ENCODE peak calls at places on chromosomes 7 and 10, in six cellular contexts. B, A, K, F, E and X are unnamed samples.

GRCh38 chr7:131621652-131622051 is 65.2 kb upstream of the PODXL start:
- DNase-seq in E (no peak), A (no peak), B (no peak), F (no peak), K (no peak), X (no peak)

GRCh38 chr10:70786799-70787415 is 1.7 kb upstream of the TBATA start:
- DNase-seq in E (no peak), F (no peak), K (no peak), B (no peak), A (no peak), X (no peak)

GRCh38 chr10:115018185-115018931 is 74.8 kb upstream of the ATRNL1 start:
- DNase-seq in E (no peak), F (no peak), K (no peak), A (no peak), B (no peak), X (no peak)

GRCh38 chr7:38383281-38383680 is 109.8 kb upstream of the TARP start:
- DNase-seq in F (no peak), E (no peak), A (no peak), B (no peak), K (no peak), X (no peak)

GRCh38 chr7:25765110-25765509 is 386.9 kb upstream of the NFE2L3 start:
- DNase-seq in F (no peak), E (no peak), K (no peak), B (no peak), A (no peak), X (no peak)

GRCh38 chr10:3122486-3123205 is 49.9 kb downstream of the PITRM1 start:
- DNase-seq in E (no peak), B (no peak), A (no peak), K (no peak), F (no peak), X (no peak)

GRCh38 chr7:41628926-41629325 is 74.0 kb downstream of the INHBA start:
- DNase-seq in K (no peak), A (no peak), F (no peak), E (no peak), B (no peak), X (no peak)

GRCh38 chr7:27346531-27347260 is 104.1 kb downstream of the EVX1 start:
- DNase-seq in E (no peak), K (no peak), A (no peak), B (peak), F (no peak), X (peak)

GRCh38 chr10:127215882-127216281 is 19.5 kb upstream of the INSYN2A start:
- DNase-seq in B (no peak), K (no peak), A (no peak), E (no peak), F (no peak), X (no peak)

GRCh38 chr7:150970424-150970823 is 7.7 kb downstream of the KCNH2 start:
- DNase-seq in E (no peak), A (no peak), B (no peak), F (no peak), K (no peak), X (no peak)

GRCh38 chr7:5526190-5527037 is 102.8 kb upstream of the TNRC18 start:
- DNase-seq in B (peak), K (no peak), E (no peak), A (no peak), F (peak), X (no peak)
- H3K4me3 ChIP-seq in B (peak), K (peak), E (no peak), A (peak), F (peak), X (peak)

GRCh38 chr7:118250860-118251494 is 26.5 kb downstream of the ANKRD7 start:
- DNase-seq in E (no peak), F (no peak), K (no peak), A (no peak), B (no peak), X (no peak)
- TF ChIP-seq CTCF in E (no peak), F (no peak), K (no peak), A (no peak), B (no peak), X (no peak)

DNA sequence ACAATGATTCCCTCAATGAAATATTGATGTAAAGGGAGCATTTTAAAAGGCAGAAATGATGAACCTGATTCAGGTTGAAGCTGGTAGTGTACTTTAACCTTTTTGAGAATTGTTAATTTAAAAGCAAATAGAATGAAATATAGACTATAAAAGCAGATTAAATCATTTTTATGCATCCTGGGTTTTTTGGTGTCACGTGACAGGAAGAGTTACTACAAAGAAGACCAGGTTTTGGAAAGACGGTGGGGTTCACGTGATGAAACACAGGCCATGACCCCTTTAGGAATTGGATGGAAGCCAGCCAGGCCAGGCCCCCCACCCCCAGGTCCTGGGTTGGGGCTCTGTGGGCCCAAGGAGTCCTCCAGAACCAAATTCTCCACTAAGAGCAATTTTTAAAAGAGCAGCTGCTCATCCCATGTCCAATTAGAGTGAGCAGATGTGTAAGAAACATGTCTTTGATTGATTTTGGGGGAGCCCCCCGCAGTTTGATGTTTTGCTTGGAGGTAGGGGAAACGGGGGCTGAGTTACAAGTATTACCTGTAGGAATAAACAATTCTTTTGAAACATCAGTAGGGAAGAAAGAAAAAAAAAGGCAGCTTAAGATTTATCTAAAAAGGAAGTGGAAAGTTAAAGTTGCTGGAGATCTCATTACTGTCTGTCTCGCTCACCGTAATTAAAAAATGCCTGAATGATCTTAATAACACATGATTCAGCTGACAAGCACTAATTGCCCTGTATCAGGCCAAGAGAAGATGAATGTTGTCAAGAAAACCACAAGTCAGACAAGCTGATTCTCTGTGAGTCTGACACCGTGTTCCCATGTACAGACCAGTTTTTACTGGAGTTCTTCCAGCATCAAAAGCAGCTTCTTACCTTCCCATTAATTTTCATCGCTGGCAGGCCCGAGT is 63.4 kb downstream of the CUX1 start:
- DNase-seq in A (no peak), B (no peak), K (no peak), E (no peak), F (no peak), X (no peak)
- H3K4me3 ChIP-seq in A (no peak), B (no peak), K (no peak), E (no peak), F (no peak), X (no peak)

DNA sequence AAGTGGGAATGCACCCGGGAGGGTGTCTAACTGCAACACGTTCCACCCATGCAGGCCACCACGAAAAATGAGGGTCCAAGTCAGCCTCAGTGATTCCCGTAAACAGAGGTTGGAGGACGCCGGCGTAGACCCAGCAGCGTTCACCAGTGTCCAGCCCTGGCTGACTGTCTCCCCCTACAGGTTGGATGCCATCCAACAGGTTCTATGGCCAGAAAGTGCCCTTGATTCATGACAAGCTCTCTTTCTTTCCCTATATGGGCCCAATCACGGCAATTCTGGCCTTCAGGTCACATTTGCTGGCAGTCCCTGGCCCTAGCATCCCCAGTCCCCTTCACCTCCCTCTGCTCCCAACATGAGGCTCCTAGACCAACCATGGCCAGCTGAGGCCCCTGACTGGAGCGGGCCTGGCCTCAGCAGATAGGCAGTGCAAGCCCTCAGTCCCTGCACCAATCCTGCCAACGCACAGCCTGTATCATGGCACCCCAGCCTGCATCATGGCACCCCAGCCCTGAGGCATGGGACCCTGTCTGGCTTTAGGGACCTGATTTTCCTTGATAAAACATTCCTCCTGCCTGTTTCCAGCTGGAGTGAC is 227.4 kb downstream of the GRID1 start:
- DNase-seq in F (no peak), B (no peak), K (peak), A (no peak), E (peak), X (no peak)
- TF ChIP-seq CTCF in F (no peak), B (no peak), K (peak), A (peak), E (peak), X (no peak)